ENCODE peak calls at places on chromosomes 11 and 22, in ten cellular contexts. I, R, X, A, U, T, H, B, G and V are unnamed samples.

GRCh38 chr11:20364412-20364792 is 888 bp downstream of the HTATIP2 start:
- DNase-seq in R (peak), G (no peak), T (no peak), U (no peak), A (no peak), X (no peak), H (no peak), I (no peak), B (no peak), V (peak)

GRCh38 chr11:19193916-19194315 is 7.9 kb downstream of the CSRP3 start:
- DNase-seq in B (no peak), R (no peak), G (no peak), X (no peak), U (no peak), A (no peak), I (no peak), T (no peak), H (no peak), V (no peak)

GRCh38 chr22:38314992-38315800 is 2.0 kb downstream of the CSNK1E start:
- DNase-seq in G (no peak), X (peak), B (no peak), R (no peak), I (no peak), A (no peak), U (no peak), T (no peak), H (no peak), V (no peak)

GRCh38 chr11:64694821-64695365 is 28.1 kb downstream of the NRXN2 start:
- DNase-seq in X (no peak), R (no peak), H (no peak), G (peak), A (no peak), B (no peak), I (no peak), T (no peak), U (no peak), V (peak)

GRCh38 chr22:45504703-45505341 is 2.1 kb downstream of the FBLN1 start:
- DNase-seq in B (no peak), X (no peak), U (peak), I (peak), R (no peak), A (no peak), G (no peak), T (peak), H (peak), V (no peak)

GRCh38 chr11:130738618-130739017 is 177.7 kb downstream of the SNX19 start:
- DNase-seq in I (no peak), T (no peak), U (no peak), A (no peak), G (no peak), X (no peak), B (no peak), R (peak), H (no peak), V (no peak)

GRCh38 chr22:44195189-44195871 is 14.6 kb downstream of the PARVG start:
- DNase-seq in H (no peak), R (no peak), T (peak), B (no peak), A (no peak), I (no peak), X (peak), G (no peak), U (no peak), V (no peak)

GRCh38 chr22:46125816-46126770 is 24.2 kb upstream of the PPARA start:
- DNase-seq in B (no peak), A (peak), I (no peak), R (no peak), G (no peak), U (no peak), T (peak), X (no peak), H (no peak), V (no peak)

GRCh38 chr22:45616432-45616831 is 55.2 kb upstream of the ATXN10 start:
- DNase-seq in A (no peak), I (no peak), X (no peak), R (no peak), T (no peak), G (no peak), H (no peak), B (no peak), U (no peak), V (no peak)

GRCh38 chr11:131044851-131045250 is 128.6 kb upstream of the SNX19 start:
- DNase-seq in H (no peak), X (no peak), G (no peak), T (no peak), B (no peak), U (no peak), A (no peak), R (no peak), I (no peak), V (no peak)

GRCh38 chr11:100855466-100856067 is 168.5 kb downstream of the ARHGAP42 start:
- DNase-seq in R (peak), U (peak), A (no peak), I (no peak), G (no peak), X (peak), H (no peak), B (no peak), T (no peak), V (peak)

GRCh38 chr11:1501421-1502167 is 15.0 kb upstream of the MOB2 start:
- DNase-seq in G (no peak), H (peak), X (no peak), T (no peak), B (no peak), U (no peak), I (no peak), A (no peak), R (no peak), V (no peak)

GRCh38 chr11:8828580-8829358 is 82.2 kb upstream of the AKIP1 start:
- DNase-seq in U (no peak), R (no peak), H (no peak), A (no peak), T (no peak), B (no peak), I (no peak), X (no peak), G (no peak), V (no peak)

GRCh38 chr11:35511666-35512065 is 13.8 kb downstream of the PAMR1 start:
- DNase-seq in T (no peak), G (no peak), X (no peak), U (peak), R (peak), I (no peak), H (no peak), A (no peak), B (no peak), V (no peak)

GRCh38 chr11:58807358-58807757 is 37.1 kb downstream of the GLYATL2 start:
- DNase-seq in H (no peak), T (no peak), X (no peak), G (no peak), R (no peak), A (no peak), B (no peak), I (no peak), U (no peak), V (no peak)

GRCh38 chr11:110429614-110430266 is at the start of gene FDX1:
- DNase-seq in H (peak), B (peak), I (peak), U (peak), R (peak), X (peak), G (peak), A (peak), T (peak), V (peak)

DNA sequence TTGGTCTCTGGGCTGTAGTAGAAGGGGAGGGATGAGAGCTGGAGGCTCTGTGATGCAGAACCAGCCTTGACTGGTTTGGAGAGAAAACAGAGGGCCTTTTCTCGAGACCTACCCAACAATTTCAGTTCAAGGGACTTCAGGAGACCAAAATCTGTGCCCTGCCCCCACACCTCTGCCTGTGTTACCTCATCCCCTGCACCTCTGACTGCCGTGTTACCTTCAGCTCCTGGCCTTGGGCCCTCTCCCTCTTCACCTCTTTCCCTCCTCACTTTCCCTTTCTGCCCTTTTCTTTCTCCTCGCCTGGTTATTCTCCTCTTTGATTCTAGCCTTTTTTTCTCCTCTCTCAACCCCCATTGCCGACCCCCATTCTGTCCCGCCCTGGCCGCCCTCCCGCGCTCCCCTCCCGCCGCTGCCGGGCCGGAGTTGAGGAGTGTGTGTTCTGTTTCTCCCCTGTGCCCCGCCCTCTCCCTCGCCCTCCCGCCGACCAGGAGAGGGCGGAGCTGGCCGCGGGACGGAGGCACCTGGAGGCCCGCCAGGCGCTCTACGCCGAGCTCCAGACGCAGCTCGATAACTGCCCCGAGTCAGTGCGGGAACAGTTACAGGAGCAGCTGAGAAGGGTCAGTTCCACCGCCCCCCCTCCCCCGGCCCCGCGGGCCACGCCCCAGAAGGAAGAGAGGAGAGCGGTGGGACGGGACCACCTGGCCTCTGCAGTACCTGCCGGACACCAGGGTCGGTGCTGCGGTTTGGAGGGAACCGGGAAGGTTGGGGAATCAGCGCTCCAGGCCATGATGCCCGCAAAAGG is 27.2 kb downstream of the PHLDB1 start:
- DNase-seq in X (peak), G (no peak), T (peak), U (peak), R (peak), B (peak), H (peak), A (peak), I (peak), V (no peak)
- TF ChIP-seq CTCF in X (no peak), G (no peak), T (no peak), U (no peak), R (no peak), B (no peak), H (peak), A (no peak), I (no peak), V (no peak)

GRCh38 chr22:20571531-20572007 is 64.2 kb downstream of the MED15 start:
- DNase-seq in I (peak), H (peak), R (peak), B (no peak), X (peak), A (peak), G (peak), U (no peak), T (no peak), V (peak)
- TF ChIP-seq CTCF in I (peak), H (peak), R (peak), B (no peak), X (peak), A (peak), G (peak), U (peak), T (peak), V (peak)

DNA sequence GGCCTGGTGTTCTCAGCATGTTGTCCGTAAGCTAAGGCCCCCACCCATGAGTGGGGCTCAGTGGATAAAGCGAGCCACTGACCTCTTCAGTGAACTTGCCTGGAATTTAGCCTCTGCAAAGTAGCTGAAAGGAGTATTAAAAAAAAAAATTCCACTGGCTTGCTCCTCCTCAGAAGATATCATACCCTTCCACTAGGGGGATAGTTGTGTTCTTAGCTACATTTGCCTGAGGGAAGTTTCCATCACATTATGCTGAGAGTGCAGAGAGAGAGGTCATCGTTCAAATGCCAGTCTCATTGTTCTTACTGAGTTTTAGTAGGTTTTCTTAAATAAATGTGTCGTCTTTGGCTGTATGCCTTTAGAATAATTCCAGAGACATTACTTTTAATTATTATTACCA is 879.7 kb downstream of the JRKL start:
- DNase-seq in X (no peak), U (peak), G (no peak), B (no peak), T (no peak), A (no peak), I (no peak), H (no peak), R (peak), V (no peak)
- TF ChIP-seq CTCF in X (no peak), U (peak), G (no peak), B (no peak), T (no peak), A (no peak), I (peak), H (no peak), R (peak), V (no peak)

GRCh38 chr11:123741159-123741951 is at the start of gene ZNF202:
- DNase-seq in U (peak), G (peak), B (peak), R (peak), X (peak), H (peak), T (peak), I (peak), A (peak), V (peak)
- TF ChIP-seq CTCF in U (no peak), G (no peak), B (no peak), R (no peak), X (no peak), H (peak), T (no peak), I (no peak), A (no peak), V (no peak)

GRCh38 chr22:32119568-32120235 is 39.4 kb downstream of the C22orf42 start:
- DNase-seq in B (no peak), U (no peak), A (no peak), I (no peak), G (no peak), X (no peak), T (peak), R (no peak), H (no peak), V (no peak)
- TF ChIP-seq CTCF in B (no peak), U (no peak), A (no peak), I (no peak), G (no peak), X (no peak), T (no peak), R (no peak), H (no peak), V (no peak)

GRCh38 chr22:35411112-35411511 is 11.2 kb downstream of the MCM5 start:
- DNase-seq in B (no peak), T (no peak), H (no peak), R (no peak), G (peak), I (no peak), A (no peak), U (no peak), X (no peak), V (peak)

GRCh38 chr22:35410663-35411034 is 10.7 kb downstream of the MCM5 start:
- DNase-seq in U (no peak), R (no peak), T (no peak), X (no peak), I (no peak), H (no peak), A (no peak), G (no peak), B (no peak), V (no peak)

GRCh38 chr22:35407352-35407751 is 7.4 kb downstream of the MCM5 start:
- DNase-seq in R (no peak), I (no peak), H (no peak), B (no peak), T (no peak), G (no peak), X (no peak), U (no peak), A (no peak), V (no peak)

GRCh38 chr22:35406443-35406842 is 6.5 kb downstream of the MCM5 start:
- DNase-seq in B (no peak), A (no peak), U (no peak), R (no peak), I (no peak), T (no peak), H (no peak), X (no peak), G (no peak), V (no peak)

DNA sequence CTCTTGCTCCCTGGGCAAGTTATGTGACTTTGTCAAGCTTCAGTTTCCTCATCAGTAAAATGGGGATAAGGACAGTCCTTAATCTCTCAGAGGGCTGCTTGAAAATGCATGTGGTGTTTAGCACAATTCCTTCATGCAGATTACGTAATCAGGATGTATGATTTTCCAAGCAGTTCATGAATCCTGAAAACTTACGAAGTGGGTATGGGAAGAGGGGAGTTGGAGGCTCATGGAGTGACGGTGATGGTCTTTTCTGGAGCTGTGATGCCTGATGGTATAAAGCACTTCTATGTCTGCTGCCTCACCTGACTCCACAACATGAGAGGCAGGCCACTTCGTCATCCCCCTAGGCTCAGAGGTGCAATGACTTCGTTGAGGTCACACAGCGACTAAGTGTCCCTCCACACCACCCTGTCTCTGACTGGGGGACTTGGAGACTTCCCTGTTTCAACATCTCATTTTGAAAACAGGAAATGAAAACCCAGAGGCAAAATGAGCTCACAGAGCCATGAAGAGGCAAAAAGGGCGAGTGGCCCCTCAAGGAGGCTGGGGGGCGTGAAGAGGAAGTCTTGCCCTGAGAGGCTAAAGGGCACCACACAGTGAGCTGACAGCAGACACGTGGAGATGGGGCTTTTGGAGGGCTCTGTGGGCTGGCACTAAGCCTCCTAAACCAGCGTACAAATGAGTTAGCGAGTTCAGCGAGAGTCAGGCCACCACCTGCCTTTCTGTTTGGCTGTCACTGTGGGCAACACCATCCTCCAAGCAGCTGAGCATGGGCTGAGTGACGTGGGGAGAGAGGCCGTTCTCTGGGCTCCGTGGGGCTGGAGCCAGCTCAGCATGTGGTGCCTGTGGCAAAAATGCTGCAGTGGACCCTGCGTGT is 10.1 kb downstream of the MCM5 start:
- DNase-seq in B (no peak), X (no peak), A (no peak), U (no peak), I (no peak), G (peak), H (no peak), R (no peak), T (no peak), V (peak)
- TF ChIP-seq CTCF in B (no peak), X (no peak), A (no peak), U (no peak), I (no peak), G (no peak), H (no peak), R (no peak), T (no peak), V (no peak)

GRCh38 chr11:125922156-125922555 is 17.8 kb downstream of the DDX25 start:
- DNase-seq in A (no peak), X (no peak), I (no peak), U (no peak), H (no peak), G (no peak), R (no peak), B (no peak), T (no peak), V (no peak)

GRCh38 chr11:125923012-125923579 is 18.8 kb downstream of the DDX25 start:
- DNase-seq in I (peak), X (peak), R (peak), U (peak), B (no peak), H (peak), G (peak), T (no peak), A (peak), V (peak)

GRCh38 chr11:125916683-125917337 is 12.5 kb downstream of the DDX25 start:
- DNase-seq in X (no peak), A (peak), T (peak), G (no peak), B (no peak), U (no peak), R (peak), I (no peak), H (no peak), V (no peak)

GRCh38 chr11:125921042-125921441 is 16.7 kb downstream of the DDX25 start:
- DNase-seq in A (peak), H (no peak), I (no peak), U (no peak), R (no peak), T (no peak), G (no peak), X (no peak), B (no peak), V (no peak)

DNA sequence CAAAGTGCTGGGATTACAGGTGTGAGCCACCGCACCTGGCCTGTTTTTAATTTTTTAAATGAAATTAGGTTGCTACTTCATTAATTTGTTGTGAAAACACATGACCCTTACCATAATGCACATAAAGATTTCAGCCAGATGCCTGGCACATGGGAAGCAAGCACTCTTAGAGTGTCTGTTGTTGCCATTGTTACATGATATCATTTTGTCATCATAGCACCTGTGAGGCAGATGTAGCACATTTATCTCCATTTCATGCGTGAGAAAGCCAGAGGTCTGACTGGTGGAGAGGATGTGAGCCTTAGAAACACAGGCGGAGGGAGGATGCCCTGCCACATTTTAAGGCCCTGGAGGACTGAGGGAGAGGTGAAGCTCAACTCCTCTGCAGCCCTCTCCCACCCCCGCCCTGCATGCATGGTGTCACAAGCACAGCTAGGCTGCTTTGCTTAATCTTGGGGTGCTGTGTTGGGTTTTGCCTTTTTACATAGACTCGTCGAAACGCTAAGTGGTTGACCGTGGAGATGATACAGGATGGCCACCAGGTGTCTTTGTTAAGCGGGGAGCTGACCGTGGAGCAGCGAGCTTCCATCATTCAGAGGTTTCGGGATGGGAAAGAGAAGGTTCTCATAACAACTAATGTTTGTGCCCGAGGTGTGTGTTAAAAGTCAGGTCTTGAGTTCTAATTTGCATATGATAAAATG is 14.0 kb downstream of the DDX25 start:
- DNase-seq in I (no peak), X (no peak), G (no peak), U (no peak), A (no peak), R (no peak), H (no peak), B (no peak), T (no peak), V (no peak)
- TF ChIP-seq CTCF in I (no peak), X (no peak), G (no peak), U (no peak), A (no peak), R (peak), H (no peak), B (no peak), T (no peak), V (no peak)

GRCh38 chr11:41498726-41499125 is 39.3 kb upstream of the LRRC4C start:
- DNase-seq in X (no peak), G (no peak), U (no peak), I (no peak), B (no peak), T (no peak), A (no peak), H (no peak), R (peak), V (no peak)
- TF ChIP-seq CTCF in X (peak), G (no peak), U (peak), I (no peak), B (no peak), T (no peak), A (no peak), H (peak), R (peak), V (peak)